ENCODE peak calls at places on chromosomes 3 and 15, in four cellular contexts. Y, N, B and H are unnamed samples.

GRCh38 chr3:66010348-66011097 is 28.2 kb downstream of the MAGI1 start:
- DNase-seq in Y (no peak), N (peak; percentile 28), B (no peak), H (no peak)

GRCh38 chr3:156551746-156552145 is 3.2 kb downstream of the SSR3 start:
- DNase-seq in Y (no peak), N (no peak), B (no peak), H (no peak)

GRCh38 chr15:40843885-40844542 is at the start of gene SPINT1:
- DNase-seq in Y (no peak), N (peak; percentile 35), B (peak; percentile 74), H (peak; percentile 89)

GRCh38 chr15:40081691-40082194 is 26.9 kb downstream of the BMF start:
- DNase-seq in Y (peak; percentile 43), N (peak; percentile 86), B (peak; percentile 94), H (peak; percentile 69)

GRCh38 chr15:56964182-56964581 is 45.7 kb downstream of the TCF12 start:
- DNase-seq in Y (no peak), N (no peak), B (no peak), H (no peak)

GRCh38 chr3:24351779-24352469 is 142.7 kb downstream of the THRB start:
- DNase-seq in Y (no peak), N (no peak), B (no peak), H (no peak)

GRCh38 chr3:87949189-87949878 is 109.5 kb downstream of the CGGBP1 start:
- DNase-seq in Y (no peak), N (no peak), B (no peak), H (no peak)

GRCh38 chr3:13119471-13120220 is 46.4 kb upstream of the IQSEC1 start:
- DNase-seq in Y (no peak), N (no peak), B (no peak), H (no peak)

GRCh38 chr15:90877996-90878395 is 6.3 kb upstream of the FES start:
- DNase-seq in Y (no peak), N (no peak), B (no peak), H (no peak)

GRCh38 chr3:51711352-51712019 is 4.6 kb downstream of the GRM2 start:
- DNase-seq in Y (no peak), N (no peak), B (no peak), H (no peak)

GRCh38 chr3:15634671-15635661 is 33.4 kb downstream of the BTD start:
- DNase-seq in Y (peak; percentile 32), N (no peak), B (no peak), H (no peak)

GRCh38 chr15:79904256-79904655 is 7.4 kb upstream of the MTHFS start:
- DNase-seq in Y (no peak), N (no peak), B (no peak), H (no peak)

GRCh38 chr3:192825657-192826200 is 91.9 kb downstream of the MB21D2 start:
- DNase-seq in Y (no peak), N (no peak), B (no peak), H (peak; percentile 33)

GRCh38 chr3:83039422-83039821 is 1278.0 kb upstream of the GBE1 start:
- DNase-seq in Y (no peak), N (no peak), B (no peak), H (no peak)

GRCh38 chr15:76968310-76968709 is 26.6 kb upstream of the PSTPIP1 start:
- DNase-seq in Y (no peak), N (no peak), B (no peak), H (no peak)

GRCh38 chr3:71511446-71511845 is 72.1 kb downstream of the FOXP1 start:
- DNase-seq in Y (no peak), N (no peak), B (no peak), H (no peak)

GRCh38 chr3:42148982-42149432 is 57.9 kb downstream of the TRAK1 start:
- DNase-seq in Y (peak; percentile 75), N (peak; percentile 87), B (peak; percentile 94), H (no peak)

GRCh38 chr3:103712320-103713008 is 1277.6 kb downstream of the ZPLD1 start:
- DNase-seq in Y (no peak), N (no peak), B (no peak), H (no peak)

GRCh38 chr3:149512073-149512782 is 37.7 kb downstream of the TM4SF4 start:
- DNase-seq in Y (peak; percentile 39), N (peak; percentile 78), B (peak; percentile 85), H (peak; percentile 63)

GRCh38 chr15:70057931-70058641 is 39.6 kb downstream of the TLE3 start:
- DNase-seq in Y (no peak), N (no peak), B (no peak), H (no peak)
- H3K36me3 ChIP-seq in Y (peaks cover 3% of the 10 kb centered on the region), N (peaks cover 19% of the 10 kb centered on the region), B (no peaks in the 10 kb centered on the region), H (peaks cover 18% of the 10 kb centered on the region)

GRCh38 chr3:128381609-128382008 is 85.1 kb downstream of the DNAJB8 start:
- DNase-seq in Y (no peak), N (no peak), B (no peak), H (peak; percentile 66)

GRCh38 chr3:128380719-128381118 is 86.0 kb downstream of the DNAJB8 start:
- DNase-seq in Y (no peak), N (no peak), B (no peak), H (no peak)

GRCh38 chr3:128378631-128379347 is 87.9 kb downstream of the DNAJB8 start:
- DNase-seq in Y (peak; percentile 59), N (no peak), B (peak; percentile 31), H (no peak)

GRCh38 chr3:128380295-128380694 is 86.4 kb downstream of the DNAJB8 start:
- DNase-seq in Y (no peak), N (no peak), B (no peak), H (no peak)

GRCh38 chr3:128379768-128380167 is 86.9 kb downstream of the DNAJB8 start:
- DNase-seq in Y (no peak), N (no peak), B (no peak), H (no peak)
- H3K4me1 ChIP-seq in Y (peaks cover 79% of the 10 kb centered on the region), N (peaks cover 37% of the 10 kb centered on the region), B (peaks cover 6% of the 10 kb centered on the region), H (no peaks in the 10 kb centered on the region)

GRCh38 chr15:92892201-92892555 is 7.9 kb upstream of the CHD2 start:
- DNase-seq in Y (no peak), N (no peak), B (no peak), H (no peak)
- H3K36me3 ChIP-seq in Y (peaks cover 3% of the 10 kb centered on the region), N (peaks cover 80% of the 10 kb centered on the region), B (peaks cover 87% of the 10 kb centered on the region), H (peaks cover 9% of the 10 kb centered on the region)

GRCh38 chr15:73923488-73924164 is 2.6 kb upstream of the LOXL1 start:
- DNase-seq in Y (no peak), N (no peak), B (no peak), H (no peak)
- H3K4me1 ChIP-seq in Y (peaks cover 35% of the 10 kb centered on the region), N (peaks cover 46% of the 10 kb centered on the region), B (peaks cover 57% of the 10 kb centered on the region), H (no peaks in the 10 kb centered on the region)

GRCh38 chr15:50543556-50543955 is 2.9 kb downstream of the USP50 start:
- DNase-seq in Y (no peak), N (no peak), B (no peak), H (no peak)

GRCh38 chr15:50549326-50549725 is 2.9 kb upstream of the USP50 start:
- DNase-seq in Y (no peak), N (no peak), B (no peak), H (no peak)

GRCh38 chr15:50546566-50546965 is at the start of gene USP50:
- DNase-seq in Y (no peak), N (no peak), B (no peak), H (no peak)

GRCh38 chr15:50542051-50542450 is 4.4 kb downstream of the USP50 start:
- DNase-seq in Y (no peak), N (no peak), B (no peak), H (no peak)

DNA sequence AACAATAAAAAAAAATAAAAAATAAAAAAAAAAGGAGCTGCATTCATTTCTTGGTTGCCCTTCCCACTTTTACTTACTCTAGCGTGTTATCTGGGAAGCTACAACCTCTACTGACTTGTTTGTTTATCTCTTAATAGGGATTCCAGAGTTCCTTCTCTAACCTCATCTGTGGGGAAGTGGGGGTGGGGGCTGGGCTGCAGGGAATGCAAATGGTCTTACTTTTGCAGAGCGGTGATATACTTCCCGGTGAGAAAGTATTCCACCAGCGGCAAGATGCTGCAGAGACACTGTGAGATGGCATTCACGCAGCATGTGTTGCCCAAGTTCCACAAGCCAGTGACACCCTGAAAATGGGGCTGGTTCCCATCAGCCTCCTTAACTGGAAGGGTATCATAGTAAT is 2.1 kb downstream of the USP50 start:
- DNase-seq in Y (no peak), N (no peak), B (no peak), H (no peak)
- H3K36me3 ChIP-seq in Y (no peaks in the 10 kb centered on the region), N (no peaks in the 10 kb centered on the region), B (no peaks in the 10 kb centered on the region), H (no peaks in the 10 kb centered on the region)

DNA sequence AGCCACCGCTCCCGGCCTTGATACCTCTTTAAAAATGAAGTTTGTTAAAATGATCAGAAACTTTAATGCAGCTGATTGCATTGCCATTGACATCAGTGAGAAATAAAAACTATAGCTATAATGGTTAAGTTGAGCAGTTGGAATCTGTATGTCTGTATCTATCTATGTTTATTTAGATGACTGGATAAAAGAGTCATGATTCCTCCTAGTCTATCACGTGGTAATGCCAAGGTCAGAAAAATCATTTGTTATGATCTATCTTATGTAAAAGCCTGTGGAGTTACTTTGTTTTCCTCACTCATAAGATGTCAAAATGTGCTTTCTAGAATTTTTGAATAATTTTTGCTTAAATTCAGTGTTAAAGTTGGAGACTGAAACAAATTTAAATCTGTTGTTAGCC is 63.2 kb downstream of the MBNL1 start:
- DNase-seq in Y (no peak), N (no peak), B (no peak), H (no peak)
- H3K4me1 ChIP-seq in Y (peaks cover 80% of the 10 kb centered on the region), N (no peaks in the 10 kb centered on the region), B (no peaks in the 10 kb centered on the region), H (no peaks in the 10 kb centered on the region)

GRCh38 chr15:70665599-70665998 is 97.8 kb downstream of the UACA start:
- DNase-seq in Y (no peak), N (no peak), B (no peak), H (no peak)

GRCh38 chr15:70664494-70664893 is 98.9 kb downstream of the UACA start:
- DNase-seq in Y (no peak), N (no peak), B (no peak), H (no peak)

GRCh38 chr15:70659662-70660061 is 103.7 kb downstream of the UACA start:
- DNase-seq in Y (no peak), N (no peak), B (no peak), H (no peak)
- H3K36me3 ChIP-seq in Y (no peaks in the 10 kb centered on the region), N (peaks cover 33% of the 10 kb centered on the region), B (peaks cover 9% of the 10 kb centered on the region), H (peaks cover 4% of the 10 kb centered on the region)

GRCh38 chr3:52892290-52892624 is 5.1 kb downstream of the STIMATE start:
- DNase-seq in Y (no peak), N (no peak), B (no peak), H (no peak)

GRCh38 chr3:52891164-52891563 is 6.2 kb downstream of the STIMATE start:
- DNase-seq in Y (no peak), N (no peak), B (no peak), H (no peak)

GRCh38 chr3:52890735-52891134 is 6.6 kb downstream of the STIMATE start:
- DNase-seq in Y (no peak), N (no peak), B (no peak), H (no peak)

GRCh38 chr3:52892625-52893311 is 4.6 kb downstream of the STIMATE start:
- DNase-seq in Y (no peak), N (no peak), B (no peak), H (peak; percentile 72)

DNA sequence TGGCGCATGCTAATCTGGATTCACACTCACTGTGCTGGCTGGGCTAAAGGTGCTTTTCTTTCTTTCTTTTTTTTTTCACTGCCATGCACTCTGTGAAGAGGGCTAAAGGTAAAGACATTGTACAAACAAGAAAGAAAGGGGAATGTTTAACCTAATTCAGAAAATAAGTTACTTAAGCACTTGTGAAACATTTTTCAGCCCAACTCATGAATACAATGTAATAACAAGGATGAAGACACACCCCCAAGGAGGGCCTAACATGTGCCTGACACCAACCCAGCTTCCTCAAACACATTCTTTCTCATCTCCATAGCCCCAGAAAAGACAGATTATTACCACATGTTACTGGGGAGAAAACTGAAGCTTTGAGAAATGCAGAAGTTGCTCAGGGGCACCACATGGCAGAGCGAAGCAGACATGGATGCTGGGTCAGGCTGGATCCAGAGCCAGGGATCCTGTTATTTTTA is 5.7 kb downstream of the STIMATE start:
- DNase-seq in Y (no peak), N (no peak), B (no peak), H (no peak)
- H3K4me1 ChIP-seq in Y (peaks cover 43% of the 10 kb centered on the region), N (peaks cover 5% of the 10 kb centered on the region), B (peaks cover 6% of the 10 kb centered on the region), H (no peaks in the 10 kb centered on the region)